ENCODE peak calls at places on chromosomes 6 and 20, in seven cellular contexts. L is psoas muscle, K is PC-9, C is heart right ventricle, I is gastrocnemius medialis, R is GM12878, Z is pancreas. G is an unnamed sample.
A peak's percentile ranks its signal among the peaks of the same experiment; 100 is the strongest.

GRCh38 chr20:51373713-51374481 is 168.6 kb downstream of the NFATC2 start:
- DNase-seq in K (no peak), C (peak; percentile 41), Z (peak; percentile 58), R (no peak), L (no peak), I (no peak), G (peak; percentile 64)

GRCh38 chr6:144063744-144064401 is 31.5 kb downstream of the SF3B5 start:
- DNase-seq in C (peak; percentile 86), R (peak; percentile 59), L (peak; percentile 89), I (peak; percentile 63), Z (peak; percentile 93), K (peak; percentile 81), G (peak; percentile 78)

GRCh38 chr20:41175201-41175651 is 37.9 kb downstream of the PLCG1 start:
- DNase-seq in C (no peak), I (no peak), L (peak; percentile 28), K (no peak), Z (no peak), R (no peak), G (peak; percentile 32)

GRCh38 chr6:89335164-89335563 is 17.4 kb downstream of the UBE2J1 start:
- DNase-seq in K (no peak), I (no peak), L (no peak), Z (no peak), C (no peak), R (no peak), G (no peak)

GRCh38 chr6:119533603-119534279 is 184.2 kb upstream of the MAN1A1 start:
- DNase-seq in Z (no peak), C (no peak), K (no peak), R (peak; percentile 21), I (no peak), L (no peak), G (no peak)

GRCh38 chr6:26576929-26577719 is 19.6 kb upstream of the ABT1 start:
- DNase-seq in I (no peak), K (peak; percentile 69), Z (peak; percentile 27), C (peak; percentile 46), L (peak; percentile 68), R (no peak), G (no peak)

GRCh38 chr6:142845143-142845571 is 99.8 kb downstream of the HIVEP2 start:
- DNase-seq in K (no peak), L (no peak), I (no peak), R (no peak), Z (no peak), C (no peak), G (no peak)

GRCh38 chr6:144741659-144742058 is 456.5 kb downstream of the UTRN start:
- DNase-seq in I (no peak), C (no peak), L (no peak), K (no peak), Z (no peak), R (no peak), G (no peak)

GRCh38 chr6:72305971-72306370 is 315.9 kb upstream of the KCNQ5 start:
- DNase-seq in L (no peak), R (no peak), C (no peak), I (no peak), Z (no peak), K (no peak), G (no peak)

GRCh38 chr20:63572788-63573738 is 976 bp downstream of the HELZ2 start:
- DNase-seq in C (no peak), I (no peak), K (no peak), L (no peak), R (no peak), Z (no peak), G (no peak)

GRCh38 chr20:25039697-25040437 is 18.1 kb downstream of the ACSS1 start:
- DNase-seq in R (no peak), K (peak; percentile 71), Z (peak; percentile 89), I (peak; percentile 100), L (peak; percentile 97), C (peak; percentile 83), G (peak; percentile 91)

GRCh38 chr6:11585426-11586016 is 48.0 kb downstream of the TMEM170B start:
- DNase-seq in Z (no peak), K (peak; percentile 18), R (peak; percentile 32), C (no peak), I (no peak), L (no peak), G (no peak)

GRCh38 chr6:56444855-56445254 is 197.5 kb upstream of the COL21A1 start:
- DNase-seq in R (no peak), L (no peak), C (no peak), I (no peak), K (no peak), Z (no peak), G (no peak)

GRCh38 chr6:136150961-136151360 is 99.2 kb downstream of the MTFR2 start:
- DNase-seq in K (no peak), Z (no peak), C (no peak), I (no peak), L (no peak), R (no peak), G (no peak)

GRCh38 chr6:106975699-106976032 is 1.1 kb upstream of the CD24 start:
- DNase-seq in L (no peak), Z (no peak), I (no peak), C (no peak), K (no peak), R (no peak), G (no peak)

GRCh38 chr6:106974337-106974998 is at the start of gene CD24:
- DNase-seq in K (peak; percentile 80), Z (peak; percentile 85), L (no peak), I (no peak), C (peak; percentile 9), R (no peak), G (no peak)

GRCh38 chr6:106973841-106974336 is 640 bp downstream of the CD24 start:
- DNase-seq in C (no peak), L (no peak), K (peak; percentile 44), R (no peak), Z (peak; percentile 45), I (no peak), G (no peak)

GRCh38 chr6:106976270-106976669 is 1.7 kb upstream of the CD24 start:
- DNase-seq in I (no peak), R (no peak), L (no peak), K (peak; percentile 37), Z (no peak), C (no peak), G (no peak)

DNA sequence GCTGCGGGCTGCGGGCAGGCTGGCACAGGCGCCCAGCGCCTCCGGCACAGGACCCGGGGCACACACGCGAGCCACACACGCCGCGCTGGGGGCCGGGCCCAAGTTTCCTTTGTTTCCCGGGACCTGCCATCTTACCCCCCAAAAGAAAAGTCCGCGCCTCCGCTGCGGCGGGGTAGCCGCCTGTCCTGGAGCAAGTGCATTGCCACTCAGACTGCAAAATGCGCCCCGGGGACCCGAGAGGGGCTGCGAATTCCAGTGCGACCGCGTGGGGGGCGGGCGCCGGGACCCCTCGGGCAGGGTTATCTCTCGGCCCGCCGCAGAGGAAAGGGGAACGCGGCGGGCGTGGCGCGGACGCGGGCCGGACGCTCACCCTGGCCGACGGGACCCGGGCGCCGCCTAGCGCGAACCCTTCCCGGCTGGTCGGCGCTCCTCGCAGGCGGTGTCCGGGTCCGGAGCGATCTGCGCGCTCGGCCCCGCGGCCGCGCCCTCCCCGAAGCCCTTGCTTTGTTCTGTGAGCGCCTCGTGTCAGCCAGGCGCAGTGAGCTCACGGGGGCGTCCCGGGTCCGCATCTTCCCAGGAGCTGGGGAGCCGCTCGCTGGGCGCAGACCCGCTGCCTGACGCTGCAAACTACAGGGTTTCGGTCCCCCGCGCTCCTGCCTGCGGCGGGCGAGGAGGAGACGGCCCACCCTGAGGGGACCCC is 620 bp upstream of the CD24 start:
- DNase-seq in I (no peak), K (peak; percentile 77), R (no peak), L (peak; percentile 60), C (peak; percentile 31), Z (peak; percentile 70), G (no peak)
- H3K4me3 ChIP-seq in I (peak overlapping the region; percentile 78), K (peak overlapping the region; percentile 88), R (peak overlapping the region; percentile 80), L (peak overlapping the region; percentile 67), C (peak overlapping the region; percentile 61), Z (peak overlapping the region; percentile 70), G (peak overlapping the region; percentile 31)

DNA sequence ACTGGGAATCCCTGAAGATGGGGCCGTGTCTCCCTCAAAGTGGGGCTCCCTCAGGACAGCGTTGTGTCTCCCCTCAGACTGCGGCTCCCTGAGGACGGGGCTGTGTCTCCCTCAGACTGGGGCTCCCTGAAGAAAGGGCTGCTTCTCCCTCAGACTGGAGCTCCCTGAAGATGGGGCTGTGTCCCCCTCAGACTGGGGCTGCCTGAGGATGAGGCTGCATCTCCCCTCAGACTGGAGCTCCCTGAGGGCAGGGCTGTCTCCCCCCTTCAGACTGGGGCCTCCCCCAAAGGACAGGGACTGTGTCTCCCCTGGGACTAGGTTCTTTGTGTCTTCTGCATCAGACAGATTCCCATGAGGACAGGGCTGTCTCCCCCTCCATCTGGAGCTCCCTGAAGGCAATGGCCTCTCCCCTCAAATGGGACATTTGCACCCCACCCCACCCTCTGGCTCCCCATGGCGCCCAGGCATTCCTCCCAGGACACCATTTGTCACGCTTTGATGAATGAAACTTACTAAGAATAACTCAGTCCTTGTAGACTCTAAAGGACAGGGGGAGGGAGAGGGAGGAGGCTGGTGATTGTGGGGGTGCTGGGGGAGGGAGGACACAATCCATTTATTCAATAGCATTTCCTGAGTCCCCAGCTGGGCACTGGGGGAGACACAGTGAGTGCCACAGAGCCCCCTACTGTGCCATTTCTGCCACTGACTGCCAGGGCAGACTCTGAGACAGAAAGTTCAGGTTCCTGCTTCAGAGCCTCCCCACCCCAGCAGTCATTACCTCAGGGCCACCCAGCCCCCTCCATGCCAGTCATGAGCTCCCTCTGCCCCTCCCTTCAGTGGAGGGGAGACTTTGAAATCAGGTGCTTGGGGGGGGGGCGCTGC is 122.4 kb downstream of the MRPL14 start:
- DNase-seq in R (no peak), I (peak; percentile 66), C (no peak), K (peak; percentile 49), L (peak; percentile 55), Z (no peak), G (no peak)
- TF ChIP-seq CTCF in R (peak; percentile 52), I (no peak), C (peak; percentile 16), K (peak; percentile 59), L (no peak), Z (no peak), G (no peak)

GRCh38 chr20:8547035-8547649 is 415.1 kb downstream of the PLCB1 start:
- DNase-seq in L (no peak), I (no peak), R (no peak), K (no peak), Z (no peak), C (no peak), G (no peak)
- H3K27ac ChIP-seq in L (no peak overlapping the region), I (no peak overlapping the region), R (no peak overlapping the region), K (no peak overlapping the region), Z (no peak overlapping the region), C (peak overlapping the region; percentile 55), G (no peak overlapping the region)

DNA sequence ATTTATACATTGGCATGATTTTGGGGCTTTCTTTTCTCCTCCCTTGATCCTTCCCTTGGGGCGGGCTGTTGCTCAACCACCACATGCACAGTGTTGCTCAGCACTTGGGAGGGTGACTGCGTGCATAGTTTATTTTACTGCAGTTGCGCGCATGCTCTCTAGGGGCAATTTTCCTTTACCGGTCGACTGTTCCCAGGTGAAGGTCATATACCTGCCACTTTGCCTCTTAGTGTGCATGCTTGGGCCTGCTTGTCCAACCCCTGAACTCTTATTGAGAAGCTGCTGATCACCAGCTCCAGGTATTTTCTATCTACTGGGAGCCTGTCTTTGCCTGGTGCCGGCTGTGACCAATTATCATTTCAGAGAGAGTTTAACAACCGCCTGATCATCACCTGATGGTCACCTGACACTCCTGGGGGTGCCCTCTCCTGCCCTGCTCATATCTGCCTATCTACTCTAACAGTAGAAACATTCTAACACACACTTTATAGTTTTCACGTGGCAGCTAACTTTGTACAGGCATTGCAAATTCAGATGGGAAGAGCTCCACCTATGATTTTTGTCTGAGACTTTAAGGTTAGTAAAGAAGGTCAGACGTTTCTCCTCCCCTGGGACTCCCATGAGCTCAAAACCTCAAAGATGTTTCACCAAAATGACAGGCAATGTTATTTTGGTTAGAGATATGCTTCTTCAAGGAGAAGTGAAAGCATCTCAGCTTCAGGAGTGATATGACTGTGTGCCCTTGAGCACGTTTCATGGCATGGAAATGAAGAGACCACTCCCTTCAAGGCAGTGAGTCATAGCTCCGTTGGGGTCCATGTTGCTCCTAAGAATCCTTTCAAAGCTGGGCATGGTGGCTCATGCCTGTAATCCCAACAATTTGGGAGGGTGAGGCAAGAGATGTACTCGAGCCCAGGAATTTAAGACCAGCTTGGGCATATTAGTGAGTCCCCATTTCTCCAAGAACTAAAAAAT is 227.5 kb upstream of the MYLIP start:
- DNase-seq in R (peak; percentile 99), Z (no peak), L (no peak), K (no peak), C (no peak), I (peak; percentile 38), G (no peak)
- H3K4me3 ChIP-seq in R (no peak overlapping the region), Z (no peak overlapping the region), L (no peak overlapping the region), K (no peak overlapping the region), C (no peak overlapping the region), I (no peak overlapping the region), G (no peak overlapping the region)

G was measured in right atrium auricular region.